ENCODE peak calls at places on chromosome 21, in six cellular contexts. W is brain microvascular endothelial cell; R is fibroblast of lung; Q is stimulated activated CD4-positive, alpha-beta T cell treated with anti-CD3 and anti-CD28 coated beads, Interleukin-4, amount 100 ng/mL, for 48 hours; P is colonic mucosa; H is left colon. A is an unnamed sample.

GRCh38 chr21:38315155-38315554 is 58.4 kb downstream of the KCNJ15 start:
- DNase-seq in W (no peak), R (no peak), Q (no peak), P (no peak), H (no peak), A (peak)

GRCh38 chr21:44609193-44609592 is 2.7 kb upstream of the KRTAP10-8 start:
- DNase-seq in W (no peak), R (no peak), Q (no peak), P (no peak), H (no peak), A (no peak)

GRCh38 chr21:14875704-14876364 is 189.0 kb downstream of the NRIP1 start:
- DNase-seq in W (no peak), R (no peak), Q (no peak), P (no peak), H (no peak), A (no peak)

GRCh38 chr21:39518845-39519205 is 67.1 kb downstream of the SH3BGR start:
- DNase-seq in W (no peak), R (peak), Q (no peak), P (no peak), H (no peak), A (peak)

GRCh38 chr21:34029724-34030528 is 43.5 kb upstream of the MRPS6 start:
- DNase-seq in W (peak), R (peak), Q (no peak), P (peak), H (no peak), A (peak)

GRCh38 chr21:32298658-32299081 is at the start of gene MRAP:
- DNase-seq in W (no peak), R (no peak), Q (no peak), P (no peak), H (no peak), A (no peak)

GRCh38 chr21:29737188-29737587 is 202.6 kb downstream of the GRIK1 start:
- DNase-seq in W (no peak), R (peak), Q (no peak), P (no peak), H (no peak), A (no peak)

GRCh38 chr21:16330340-16331319 is 600.8 kb downstream of the USP25 start:
- DNase-seq in W (peak), R (peak), Q (no peak), P (peak), H (no peak), A (peak)

GRCh38 chr21:46328151-46328550 is 4.2 kb downstream of the PCNT start:
- DNase-seq in W (no peak), R (no peak), Q (no peak), P (no peak), H (no peak), A (no peak)

GRCh38 chr21:35366348-35367085 is 317.4 kb upstream of the RUNX1 start:
- DNase-seq in W (peak), R (peak), Q (no peak), P (no peak), H (no peak), A (peak)

GRCh38 chr21:20443558-20444155 is 554.6 kb upstream of the NCAM2 start:
- DNase-seq in W (no peak), R (no peak), Q (no peak), P (no peak), H (no peak), A (no peak)

GRCh38 chr21:25967566-25968438 is 202.8 kb downstream of the APP start:
- DNase-seq in W (no peak), R (no peak), Q (no peak), P (no peak), H (no peak), A (no peak)

GRCh38 chr21:44923481-44924084 is 2.9 kb upstream of the ITGB2 start:
- DNase-seq in W (no peak), R (no peak), Q (no peak), P (no peak), H (no peak), A (no peak)

GRCh38 chr21:37384416-37384815 is 17.8 kb downstream of the DYRK1A start:
- DNase-seq in W (no peak), R (no peak), Q (no peak), P (no peak), H (no peak), A (no peak)

A was measured in fibroblast of mammary gland.